ENCODE peak calls at places on chromosome 10, in eight cellular contexts. J is uterus; Z is mammary epithelial cell; H is BJ; B is WERI-Rb-1; G is bronchial epithelial cell; K is OCI-LY7; D is naive thymus-derived CD4-positive, alpha-beta T cell. Y is an unnamed sample.
A peak's percentile ranks its signal among the peaks of the same experiment; 100 is the strongest.

GRCh38 chr10:27542812-27543211 is 38.7 kb downstream of the RAB18 start:
- DNase-seq in J (no peak), Z (peak; percentile 6), H (peak; percentile 5), B (peak; percentile 14), G (peak; percentile 28), K (no peak), D (no peak), Y (peak; percentile 49)

GRCh38 chr10:29063806-29064644 is 224.8 kb upstream of the LYZL1 start:
- DNase-seq in J (no peak), Z (peak; percentile 27), H (no peak), B (no peak), G (peak; percentile 26), K (no peak), D (no peak), Y (peak; percentile 66)

GRCh38 chr10:113739031-113739430 is 12.5 kb upstream of the PLEKHS1 start:
- DNase-seq in J (no peak), Z (no peak), H (no peak), B (no peak), G (no peak), K (no peak), D (no peak), Y (no peak)

GRCh38 chr10:121232494-121232893 is 365.8 kb downstream of the FGFR2 start:
- DNase-seq in J (no peak), Z (no peak), H (no peak), B (no peak), G (no peak), K (no peak), D (no peak), Y (no peak)

GRCh38 chr10:91642831-91643692 is 10.2 kb upstream of the PPP1R3C start:
- DNase-seq in J (no peak), Z (peak; percentile 53), H (no peak), B (no peak), G (peak; percentile 44), K (no peak), D (no peak), Y (no peak)

GRCh38 chr10:12042409-12042796 is 206 bp downstream of the UPF2 start:
- DNase-seq in J (no peak), Z (no peak), H (no peak), B (peak; percentile 13), G (no peak), K (peak; percentile 41), D (no peak), Y (no peak)

GRCh38 chr10:26479766-26480492 is 41.8 kb downstream of the APBB1IP start:
- DNase-seq in J (no peak), Z (no peak), H (no peak), B (no peak), G (no peak), K (peak; percentile 78), D (peak; percentile 74), Y (no peak)

GRCh38 chr10:90592903-90593302 is 264.9 kb downstream of the HTR7 start:
- DNase-seq in J (no peak), Z (peak; percentile 62), H (no peak), B (peak; percentile 83), G (peak; percentile 41), K (peak; percentile 28), D (no peak), Y (peak; percentile 48)

GRCh38 chr10:114874827-114875541 is 53.4 kb downstream of the FHIP2A start:
- DNase-seq in J (peak; percentile 29), Z (no peak), H (no peak), B (peak; percentile 42), G (no peak), K (no peak), D (no peak), Y (peak; percentile 76)

GRCh38 chr10:112467541-112468075 is 20.6 kb downstream of the VTI1A start:
- DNase-seq in J (no peak), Z (no peak), H (no peak), B (no peak), G (no peak), K (no peak), D (no peak), Y (no peak)

GRCh38 chr10:43091846-43092245 is 15.0 kb downstream of the RET start:
- DNase-seq in J (no peak), Z (no peak), H (no peak), B (no peak), G (peak; percentile 34), K (no peak), D (no peak), Y (no peak)

GRCh38 chr10:96043895-96044580 is 655 bp downstream of the CCNJ start:
- DNase-seq in J (peak; percentile 25), Z (peak; percentile 58), H (no peak), B (peak; percentile 59), G (peak; percentile 28), K (peak; percentile 75), D (peak; percentile 55), Y (peak; percentile 14)

GRCh38 chr10:89915970-89916369 is 214.6 kb downstream of the KIF20B start:
- DNase-seq in J (no peak), Z (no peak), H (no peak), B (no peak), G (no peak), K (no peak), D (no peak), Y (no peak)

GRCh38 chr10:18238875-18239485 is 98.8 kb downstream of the CACNB2 start:
- DNase-seq in J (no peak), Z (peak; percentile 20), H (no peak), B (no peak), G (peak; percentile 39), K (peak; percentile 33), D (no peak), Y (peak; percentile 23)

GRCh38 chr10:85100495-85100894 is 772.1 kb downstream of the CCSER2 start:
- DNase-seq in J (no peak), Z (no peak), H (no peak), B (no peak), G (peak; percentile 5), K (no peak), D (no peak), Y (peak; percentile 35)

GRCh38 chr10:44627591-44628354 is 242.9 kb upstream of the CXCL12 start:
- DNase-seq in J (no peak), Z (peak; percentile 54), H (peak; percentile 83), B (no peak), G (no peak), K (no peak), D (no peak), Y (peak; percentile 38)

GRCh38 chr10:127907411-127908105 is 655 bp downstream of the PTPRE start:
- DNase-seq in J (no peak), Z (peak; percentile 48), H (no peak), B (no peak), G (no peak), K (no peak), D (peak; percentile 1), Y (no peak)

GRCh38 chr10:108797573-108797972 is 1125.7 kb downstream of the XPNPEP1 start:
- DNase-seq in J (no peak), Z (no peak), H (no peak), B (no peak), G (peak; percentile 65), K (no peak), D (no peak), Y (no peak)

GRCh38 chr10:24174014-24174413 is 34.9 kb upstream of the KIAA1217 start:
- DNase-seq in J (no peak), Z (peak; percentile 80), H (no peak), B (no peak), G (peak; percentile 55), K (no peak), D (no peak), Y (no peak)

GRCh38 chr10:48533951-48534720 is 70.7 kb downstream of the ARHGAP22 start:
- DNase-seq in J (no peak), Z (no peak), H (no peak), B (no peak), G (no peak), K (no peak), D (no peak), Y (no peak)

GRCh38 chr10:63798599-63799498 is 277.6 kb downstream of the REEP3 start:
- DNase-seq in J (peak; percentile 28), Z (peak; percentile 57), H (peak; percentile 43), B (no peak), G (peak; percentile 89), K (no peak), D (no peak), Y (peak; percentile 99)

GRCh38 chr10:2994562-2994961 is 72.8 kb upstream of the PFKP start:
- DNase-seq in J (no peak), Z (no peak), H (no peak), B (no peak), G (no peak), K (no peak), D (no peak), Y (no peak)

GRCh38 chr10:99630439-99630838 is 10.2 kb upstream of the SLC25A28 start:
- DNase-seq in J (no peak), Z (peak; percentile 63), H (no peak), B (no peak), G (peak; percentile 72), K (peak; percentile 33), D (no peak), Y (peak; percentile 56)

GRCh38 chr10:71715026-71715425 is 4.6 kb downstream of the C10orf105 start:
- DNase-seq in J (no peak), Z (no peak), H (no peak), B (no peak), G (no peak), K (no peak), D (no peak), Y (no peak)
- H3K4me3 ChIP-seq in J (no peak overlapping the region), Z (no peak overlapping the region), H (no peak overlapping the region), B (no peak overlapping the region), G (no peak overlapping the region), K (no peak overlapping the region), D (peak overlapping the region; percentile 9), Y (no peak overlapping the region)

DNA sequence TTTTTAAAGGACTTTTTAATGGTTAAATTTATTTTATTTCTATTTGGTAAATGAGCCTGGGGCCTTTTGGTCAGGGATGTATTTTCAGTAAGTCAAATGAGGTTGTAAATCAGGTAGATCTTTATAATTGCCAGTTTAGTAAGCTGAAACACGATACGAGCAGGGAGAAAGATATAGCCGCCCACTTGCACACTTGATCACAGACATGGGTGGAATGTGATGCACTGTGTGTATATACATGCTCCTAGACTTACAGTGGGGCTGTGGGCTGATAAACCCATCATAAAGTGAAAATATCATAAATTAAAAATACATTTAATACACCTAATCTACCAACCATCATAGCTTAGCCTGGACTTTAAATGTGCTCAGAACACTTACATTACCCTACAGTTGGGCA is 119.4 kb upstream of the SAMD8 start:
- DNase-seq in J (no peak), Z (no peak), H (no peak), B (no peak), G (no peak), K (no peak), D (no peak), Y (no peak)
- H3K36me3 ChIP-seq in J (no peaks in the 10 kb centered on the region), Z (no peaks in the 10 kb centered on the region), H (peaks cover 3% of the 10 kb centered on the region), B (no peaks in the 10 kb centered on the region), G (no peaks in the 10 kb centered on the region), K (peaks cover 36% of the 10 kb centered on the region), D (no peaks in the 10 kb centered on the region), Y (no peaks in the 10 kb centered on the region)

DNA sequence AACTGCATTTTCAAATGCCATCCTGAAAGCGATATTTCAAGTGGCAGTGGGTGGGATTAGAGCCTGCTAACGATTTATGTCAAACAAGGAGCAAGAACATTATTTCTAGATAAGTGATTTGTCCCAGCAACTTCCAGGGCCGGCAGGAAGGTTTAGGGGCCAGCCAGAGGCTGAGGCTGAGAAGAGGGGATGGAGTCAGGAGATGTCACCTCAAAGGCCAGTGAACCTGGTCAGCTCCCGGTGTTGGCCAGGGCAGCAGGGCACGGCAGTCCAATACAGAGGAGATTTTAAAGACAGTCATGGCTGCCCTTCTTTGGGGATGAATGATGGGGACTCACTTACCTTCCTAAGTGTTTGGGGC is 105.7 kb upstream of the PPIF start:
- DNase-seq in J (no peak), Z (no peak), H (no peak), B (no peak), G (no peak), K (no peak), D (no peak), Y (no peak)
- H3K4me3 ChIP-seq in J (no peak overlapping the region), Z (no peak overlapping the region), H (no peak overlapping the region), B (peak overlapping the region; percentile 63), G (no peak overlapping the region), K (peak overlapping the region; percentile 76), D (peak overlapping the region; percentile 44), Y (no peak overlapping the region)

GRCh38 chr10:124128811-124129145 is 35.4 kb upstream of the CHST15 start:
- DNase-seq in J (no peak), Z (no peak), H (no peak), B (no peak), G (no peak), K (no peak), D (no peak), Y (no peak)
- H3K36me3 ChIP-seq in J (no peaks in the 10 kb centered on the region), Z (no peaks in the 10 kb centered on the region), H (no peaks in the 10 kb centered on the region), B (no peaks in the 10 kb centered on the region), G (no peaks in the 10 kb centered on the region), K (no peaks in the 10 kb centered on the region), D (no peaks in the 10 kb centered on the region), Y (no peaks in the 10 kb centered on the region)

Y was measured in brain microvascular endothelial cell.